ENCODE peak calls at places on chromosomes 12 and 14, in four cellular contexts. J, E, N and X are unnamed samples.

GRCh38 chr14:91744068-91744480 is 12.2 kb upstream of the CATSPERB start:
- DNase-seq in J (no peak), E (no peak), N (no peak), X (peak; percentile 13)

GRCh38 chr14:100047600-100047999 is 17.6 kb upstream of the EVL start:
- DNase-seq in J (no peak), E (no peak), N (no peak), X (no peak)

GRCh38 chr12:121005346-121005815 is 10.9 kb downstream of the C12orf43 start:
- DNase-seq in J (peak; percentile 23), E (peak; percentile 87), N (no peak), X (peak; percentile 52)

GRCh38 chr12:9106067-9106466 is 9.7 kb downstream of the A2M start:
- DNase-seq in J (no peak), E (no peak), N (no peak), X (no peak)

GRCh38 chr14:49977126-49977841 is 84.4 kb downstream of the ARF6 start:
- DNase-seq in J (no peak), E (no peak), N (no peak), X (peak; percentile 37)

GRCh38 chr14:97074860-97075259 is 277.7 kb downstream of the VRK1 start:
- DNase-seq in J (no peak), E (no peak), N (no peak), X (no peak)

GRCh38 chr14:32508281-32508680 is 179.2 kb downstream of the AKAP6 start:
- DNase-seq in J (peak; percentile 18), E (no peak), N (no peak), X (no peak)

GRCh38 chr12:64526859-64527258 is 74.9 kb downstream of the TBK1 start:
- DNase-seq in J (no peak), E (no peak), N (no peak), X (no peak)

GRCh38 chr14:104601786-104602185 is 2.8 kb downstream of the TMEM179 start:
- DNase-seq in J (peak; percentile 2), E (no peak), N (no peak), X (no peak)

GRCh38 chr12:16880864-16881285 is 274.9 kb upstream of the LMO3 start:
- DNase-seq in J (no peak), E (peak; percentile 48), N (no peak), X (no peak)

GRCh38 chr14:95045836-95046430 is 111.4 kb downstream of the DICER1 start:
- DNase-seq in J (no peak), E (no peak), N (no peak), X (no peak)

GRCh38 chr14:102026934-102027333 is 59.9 kb downstream of the HSP90AA1 start:
- DNase-seq in J (no peak), E (no peak), N (no peak), X (no peak)

GRCh38 chr12:62448436-62448835 is 18.2 kb upstream of the MON2 start:
- DNase-seq in J (no peak), E (no peak), N (no peak), X (no peak)

GRCh38 chr12:93043877-93044209 is 114.7 kb upstream of the EEA1 start:
- DNase-seq in J (no peak), E (no peak), N (no peak), X (peak; percentile 65)

GRCh38 chr12:116323696-116324386 is 46.3 kb upstream of the MED13L start:
- DNase-seq in J (no peak), E (no peak), N (no peak), X (no peak)

GRCh38 chr12:106924458-106924857 is 31.2 kb upstream of the TMEM263 start:
- DNase-seq in J (peak; percentile 48), E (no peak), N (no peak), X (no peak)

GRCh38 chr14:68637106-68638021 is 155.5 kb downstream of the ZFP36L1 start:
- DNase-seq in J (peak; percentile 58), E (peak; percentile 26), N (no peak), X (no peak)

GRCh38 chr12:68483592-68484373 is 126.9 kb upstream of the RAP1B start:
- DNase-seq in J (peak; percentile 67), E (no peak), N (no peak), X (no peak)

GRCh38 chr14:80959448-80960006 is 4.1 kb downstream of the TSHR start:
- DNase-seq in J (no peak), E (no peak), N (peak; percentile 91), X (no peak)

GRCh38 chr14:96224480-96225096 is 19.9 kb downstream of the BDKRB2 start:
- DNase-seq in J (no peak), E (no peak), N (no peak), X (no peak)

GRCh38 chr12:29627221-29627620 is 129.7 kb upstream of the OVCH1 start:
- DNase-seq in J (no peak), E (no peak), N (no peak), X (no peak)

GRCh38 chr14:64324461-64325255 is 30.5 kb upstream of the ESR2 start:
- DNase-seq in J (peak; percentile 56), E (no peak), N (no peak), X (no peak)

GRCh38 chr14:95482967-95483842 is 33.2 kb downstream of the SYNE3 start:
- DNase-seq in J (peak; percentile 97), E (no peak), N (no peak), X (no peak)

GRCh38 chr12:124720019-124720686 is 143.5 kb downstream of the SCARB1 start:
- DNase-seq in J (peak; percentile 82), E (no peak), N (no peak), X (no peak)

GRCh38 chr14:95901014-95901413 is 24.4 kb downstream of the TUNAR start:
- DNase-seq in J (peak; percentile 33), E (no peak), N (no peak), X (no peak)

GRCh38 chr12:68953536-68953935 is 20.6 kb upstream of the CPM start:
- DNase-seq in J (no peak), E (no peak), N (no peak), X (no peak)

GRCh38 chr12:9404469-9405260 is 196.5 kb upstream of the PZP start:
- DNase-seq in J (no peak), E (no peak), N (no peak), X (no peak)

GRCh38 chr14:73100334-73100733 is 36.0 kb upstream of the PSEN1 start:
- DNase-seq in J (no peak), E (no peak), N (no peak), X (no peak)

GRCh38 chr12:22684124-22684523 is 59.2 kb downstream of the ETNK1 start:
- DNase-seq in J (no peak), E (no peak), N (no peak), X (no peak)

GRCh38 chr12:84723988-84724387 is 188.6 kb downstream of the SLC6A15 start:
- DNase-seq in J (no peak), E (no peak), N (no peak), X (no peak)

GRCh38 chr12:65308601-65309071 is 30.2 kb downstream of the MSRB3 start:
- DNase-seq in J (peak; percentile 45), E (no peak), N (no peak), X (no peak)

GRCh38 chr12:118436002-118436724 is 59.8 kb downstream of the SUDS3 start:
- DNase-seq in J (no peak), E (peak; percentile 57), N (no peak), X (peak; percentile 45)

DNA sequence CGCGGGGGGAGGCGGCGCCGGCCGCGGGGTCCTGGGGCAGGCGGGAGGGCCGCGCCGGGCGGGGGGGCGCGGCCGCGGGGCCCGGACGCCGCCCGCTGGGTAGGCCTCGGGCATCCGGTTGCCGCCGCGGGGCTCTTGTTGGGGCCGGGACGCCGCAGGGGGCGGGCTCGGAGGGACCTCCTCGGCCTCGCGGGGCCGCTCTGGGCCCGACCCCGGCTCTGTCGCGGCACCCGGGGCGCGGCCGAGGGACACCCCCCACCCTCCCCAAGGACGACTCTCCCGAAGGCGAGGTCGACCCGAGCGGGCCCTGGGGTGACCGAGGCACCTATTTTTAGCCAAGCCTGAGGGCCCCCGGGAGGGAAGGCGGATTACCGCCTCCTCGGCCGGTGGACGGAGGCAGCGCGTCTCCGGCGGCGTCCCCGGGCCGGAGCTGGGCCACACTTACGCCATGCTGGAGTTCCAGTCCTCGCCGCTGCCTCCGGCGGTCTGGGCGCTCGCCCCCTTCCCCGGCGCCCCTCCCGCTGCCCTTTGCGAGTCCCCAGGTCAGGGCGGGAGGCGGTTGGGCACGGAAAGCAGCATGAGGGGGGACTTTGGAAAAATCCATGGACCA is 499 bp downstream of the KTN1 start:
- DNase-seq in J (no peak), E (no peak), N (no peak), X (peak; percentile 69)
- TF ChIP-seq CHD1 in J (no peak), E (no peak), N (no peak), X (peak; percentile 67)

GRCh38 chr12:25840678-25841077 is 117.8 kb upstream of the RASSF8 start:
- DNase-seq in J (peak; percentile 79), E (no peak), N (no peak), X (no peak)
- TF ChIP-seq CHD1 in J (no peak), E (no peak), N (no peak), X (no peak)

GRCh38 chr14:52850520-52850919 is 59.1 kb upstream of the GNPNAT1 start:
- DNase-seq in J (no peak), E (peak; percentile 30), N (no peak), X (no peak)

GRCh38 chr14:52845079-52845478 is 53.7 kb upstream of the GNPNAT1 start:
- DNase-seq in J (no peak), E (no peak), N (no peak), X (no peak)

GRCh38 chr14:52844262-52845060 is 53.1 kb upstream of the GNPNAT1 start:
- DNase-seq in J (no peak), E (no peak), N (no peak), X (no peak)

GRCh38 chr14:52852810-52853521 is 61.6 kb upstream of the GNPNAT1 start:
- DNase-seq in J (peak; percentile 20), E (no peak), N (no peak), X (no peak)

GRCh38 chr14:52848626-52849025 is 57.2 kb upstream of the GNPNAT1 start:
- DNase-seq in J (no peak), E (no peak), N (no peak), X (no peak)
- TF ChIP-seq CHD1 in J (no peak), E (no peak), N (no peak), X (no peak)

GRCh38 chr12:26987634-26988424 is 26.4 kb downstream of the TM7SF3 start:
- DNase-seq in J (peak; percentile 17), E (no peak), N (no peak), X (no peak)
- TF ChIP-seq CHD1 in J (no peak), E (no peak), N (no peak), X (no peak)